ENCODE peak calls at places on chromosomes 4 and X, in four cellular contexts. O, Z, E and P are unnamed samples.

GRCh38 chrX:121733514-121733913 is 686.1 kb downstream of the GLUD2 start:
- DNase-seq in E (no peak), O (no peak), Z (no peak), P (no peak)

GRCh38 chrX:19799319-19800182 is 87.8 kb downstream of the SH3KBP1 start:
- DNase-seq in Z (no peak), O (no peak), E (no peak), P (peak; percentile 31)

GRCh38 chr4:961651-962230 is 11.6 kb downstream of the DGKQ start:
- DNase-seq in Z (no peak), E (no peak), O (no peak), P (no peak)

GRCh38 chr4:8745036-8745827 is 126.4 kb downstream of the HMX1 start:
- DNase-seq in O (no peak), E (no peak), Z (no peak), P (no peak)

GRCh38 chrX:150546711-150547153 is 21.7 kb upstream of the MTM1 start:
- DNase-seq in Z (no peak), O (no peak), E (no peak), P (no peak)

GRCh38 chrX:40908857-40909475 is 173.6 kb upstream of the MED14 start:
- DNase-seq in Z (peak; percentile 29), O (no peak), E (no peak), P (peak; percentile 73)

GRCh38 chrX:35625714-35626113 is 172.4 kb upstream of the MAGEB16 start:
- DNase-seq in Z (no peak), O (no peak), E (no peak), P (no peak)

GRCh38 chrX:73855546-73855945 is 292.5 kb downstream of the CHIC1 start:
- DNase-seq in E (no peak), Z (peak; percentile 63), O (peak; percentile 71), P (peak; percentile 70)

GRCh38 chr4:3515646-3516045 is 16.6 kb downstream of the LRPAP1 start:
- DNase-seq in O (no peak), Z (peak; percentile 57), E (no peak), P (no peak)

GRCh38 chr4:7299051-7299907 is 106.9 kb downstream of the SORCS2 start:
- DNase-seq in E (no peak), Z (no peak), O (no peak), P (no peak)

GRCh38 chr4:103496800-103497199 is 223.0 kb downstream of the TACR3 start:
- DNase-seq in O (no peak), E (no peak), Z (no peak), P (no peak)

GRCh38 chr4:82785248-82786003 is 13.2 kb downstream of the SCD5 start:
- DNase-seq in Z (peak; percentile 80), E (no peak), O (peak; percentile 17), P (peak; percentile 88)

GRCh38 chr4:182569561-182569960 is 326.4 kb downstream of the TENM3 start:
- DNase-seq in Z (no peak), E (no peak), O (no peak), P (no peak)

GRCh38 chrX:108090474-108091265 is 672 bp downstream of the PSMD10 start:
- DNase-seq in O (no peak), Z (no peak), E (no peak), P (peak; percentile 44)

GRCh38 chr4:8435656-8436121 is 4.8 kb downstream of the ACOX3 start:
- DNase-seq in O (no peak), Z (peak; percentile 90), E (no peak), P (peak; percentile 15)

GRCh38 chrX:103098488-103098887 is 5.5 kb upstream of the NXF3 start:
- DNase-seq in Z (peak; percentile 51), O (no peak), E (no peak), P (no peak)

GRCh38 chr4:38757945-38758344 is 24.8 kb downstream of the TLR10 start:
- DNase-seq in Z (peak; percentile 66), E (peak; percentile 21), O (peak; percentile 69), P (no peak)

GRCh38 chr4:8473198-8473919 is 32.8 kb downstream of the TRMT44 start:
- DNase-seq in O (peak; percentile 24), E (no peak), Z (no peak), P (no peak)

GRCh38 chr4:27318740-27319139 is 458.1 kb downstream of the STIM2 start:
- DNase-seq in E (peak; percentile 49), Z (peak; percentile 84), O (peak; percentile 80), P (peak; percentile 17)

GRCh38 chr4:186820371-186820990 is 96.8 kb upstream of the FAT1 start:
- DNase-seq in O (no peak), E (no peak), Z (no peak), P (peak; percentile 61)

GRCh38 chr4:128393111-128393704 is 105.6 kb upstream of the PGRMC2 start:
- DNase-seq in E (no peak), O (no peak), Z (no peak), P (peak; percentile 57)

GRCh38 chr4:39020130-39020529 is 12.1 kb downstream of the TMEM156 start:
- DNase-seq in Z (no peak), O (no peak), E (no peak), P (peak; percentile 16)

GRCh38 chr4:185033950-185034349 is 15.7 kb downstream of the HELT start:
- DNase-seq in E (no peak), O (no peak), Z (no peak), P (no peak)

GRCh38 chr4:20253799-20254409 is 2.2 kb downstream of the SLIT2 start:
- DNase-seq in E (no peak), O (peak; percentile 35), Z (peak; percentile 42), P (peak; percentile 30)

GRCh38 chr4:762211-763190 is 56.9 kb downstream of the PCGF3 start:
- DNase-seq in E (no peak), Z (no peak), O (no peak), P (no peak)

GRCh38 chr4:141058739-141059507 is 74.3 kb downstream of the RNF150 start:
- DNase-seq in O (no peak), Z (no peak), E (no peak), P (peak; percentile 94)

GRCh38 chr4:73735231-73735630 is 5.1 kb upstream of the CXCL8 start:
- DNase-seq in Z (no peak), E (no peak), O (no peak), P (peak; percentile 79)

GRCh38 chr4:64857815-64858214 is 448.6 kb upstream of the TECRL start:
- DNase-seq in Z (peak; percentile 13), E (no peak), O (no peak), P (no peak)

GRCh38 chrX:141201962-141202361 is 25.0 kb upstream of the LDOC1 start:
- DNase-seq in Z (no peak), E (no peak), O (no peak), P (no peak)

GRCh38 chr4:137531121-137531520 is 1.2 kb downstream of the PCDH18 start:
- DNase-seq in E (no peak), O (no peak), Z (no peak), P (peak; percentile 65)
- H4K5ac ChIP-seq in E (no peak overlapping the region), O (no peak overlapping the region), Z (no peak overlapping the region), P (peak overlapping the region; percentile 19)

GRCh38 chrX:120534413-120535205 is 26.2 kb downstream of the CUL4B start:
- DNase-seq in E (no peak), O (no peak), Z (no peak), P (no peak)

DNA sequence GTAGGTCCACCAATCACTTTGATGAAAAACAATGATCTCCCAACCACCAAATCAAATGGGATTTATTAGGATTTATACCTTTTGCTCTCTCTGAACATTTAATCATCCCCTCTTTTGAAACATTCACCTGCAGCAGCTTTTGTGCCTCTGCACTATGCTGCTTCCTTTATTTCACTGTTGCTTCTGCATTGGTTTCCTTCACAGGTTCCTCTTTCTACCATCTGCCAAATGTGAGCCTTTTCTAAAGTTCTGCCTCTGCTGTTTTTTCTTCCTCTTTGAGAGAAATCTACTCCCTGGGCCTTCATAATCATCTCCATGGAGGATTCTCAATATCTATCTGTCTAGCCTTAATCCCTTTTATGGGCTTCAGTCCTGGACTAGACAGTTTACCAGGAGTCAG is 24.7 kb downstream of the CUL4B start:
- DNase-seq in Z (no peak), O (no peak), E (no peak), P (no peak)
- H3K9ac ChIP-seq in Z (no peak overlapping the region), O (no peak overlapping the region), E (no peak overlapping the region), P (no peak overlapping the region)

GRCh38 chr4:24322986-24323385 is 261.4 kb downstream of the DHX15 start:
- DNase-seq in O (no peak), E (no peak), Z (peak; percentile 18), P (no peak)

GRCh38 chr4:24321151-24321550 is 263.2 kb downstream of the DHX15 start:
- DNase-seq in E (no peak), Z (no peak), O (no peak), P (peak; percentile 65)

GRCh38 chr4:24322517-24322916 is 261.8 kb downstream of the DHX15 start:
- DNase-seq in O (no peak), Z (peak; percentile 67), E (no peak), P (peak; percentile 22)

DNA sequence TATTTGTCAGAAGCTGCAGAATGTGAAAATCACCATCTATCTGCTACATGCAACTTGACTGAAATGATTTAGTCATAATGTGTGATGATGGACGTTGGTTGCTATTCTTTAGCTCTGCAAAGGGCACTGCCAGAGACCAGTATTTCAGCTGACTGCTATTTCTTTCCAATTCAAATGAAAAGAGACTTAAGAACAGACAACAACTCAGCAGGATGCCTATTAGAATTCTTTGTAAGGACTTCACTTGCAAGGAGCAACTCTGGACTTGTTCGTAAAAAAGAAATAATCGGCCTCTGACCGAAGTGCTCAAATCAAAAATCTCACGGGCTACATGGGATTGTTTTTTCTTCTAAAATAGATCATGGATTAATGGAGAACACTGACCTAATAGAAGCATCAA is 262.7 kb downstream of the DHX15 start:
- DNase-seq in E (no peak), O (no peak), Z (peak; percentile 47), P (no peak)
- H4K5ac ChIP-seq in E (peak overlapping the region; percentile 34), O (no peak overlapping the region), Z (no peak overlapping the region), P (no peak overlapping the region)

GRCh38 chrX:52262195-52262546 is 77.5 kb downstream of the MAGED4 start:
- DNase-seq in E (no peak), Z (no peak), O (no peak), P (no peak)

GRCh38 chrX:52263417-52263816 is 78.7 kb downstream of the MAGED4 start:
- DNase-seq in Z (no peak), O (no peak), E (no peak), P (no peak)

GRCh38 chrX:52265713-52266112 is 81.0 kb downstream of the MAGED4 start:
- DNase-seq in O (no peak), E (no peak), Z (no peak), P (no peak)

GRCh38 chrX:52261463-52262194 is 76.9 kb downstream of the MAGED4 start:
- DNase-seq in O (peak; percentile 89), Z (peak; percentile 88), E (peak; percentile 57), P (peak; percentile 85)

DNA sequence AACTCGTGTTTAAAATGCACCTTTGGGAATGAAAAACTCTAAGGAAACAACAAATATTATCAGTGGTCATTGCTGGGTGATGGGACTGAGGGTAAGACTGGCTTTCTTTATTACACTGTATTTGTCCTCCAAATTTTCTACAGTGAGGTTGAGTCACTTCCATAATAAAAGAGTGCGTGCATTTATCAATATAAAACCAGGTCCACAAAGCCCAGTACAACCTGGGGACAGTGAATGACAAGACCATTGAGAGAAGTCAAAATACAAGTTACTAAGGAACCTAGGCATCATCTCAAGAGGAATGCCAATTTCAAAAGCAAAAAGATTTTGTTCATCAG is 76.4 kb downstream of the MAGED4 start:
- DNase-seq in E (no peak), O (no peak), Z (no peak), P (no peak)
- H3K9ac ChIP-seq in E (no peak overlapping the region), O (no peak overlapping the region), Z (peak overlapping the region; percentile 42), P (no peak overlapping the region)